ENCODE peak calls at places on chromosomes 13 and 19, in four cellular contexts. One of them, this sample, is unnamed.
A peak's percentile ranks its signal among the peaks of the same experiment; 100 is the strongest.

GRCh38 chr13:45950343-45950995 is 98.9 kb upstream of the SIAH3 start:
- DNase-seq in omental fat pad: no peak
- DNase-seq in C1 segment of cervical spinal cord: peak; percentile 11
- DNase-seq in H54: no peak
- DNase-seq in this sample: no peak

GRCh38 chr19:5680083-5680436 is 256 bp downstream of the MICOS13 start:
- DNase-seq in C1 segment of cervical spinal cord: no peak
- DNase-seq in H54: no peak
- DNase-seq in omental fat pad: no peak
- DNase-seq in this sample: no peak

GRCh38 chr13:99689955-99690354 is 188.7 kb downstream of the TM9SF2 start:
- DNase-seq in C1 segment of cervical spinal cord: no peak
- DNase-seq in H54: no peak
- DNase-seq in omental fat pad: no peak
- DNase-seq in this sample: no peak

GRCh38 chr19:3389876-3390361 is 23.5 kb downstream of the NFIC start:
- DNase-seq in H54: no peak
- DNase-seq in omental fat pad: no peak
- DNase-seq in C1 segment of cervical spinal cord: no peak
- DNase-seq in this sample: no peak

GRCh38 chr13:32632343-32632910 is 46.2 kb downstream of the PDS5B start:
- DNase-seq in H54: no peak
- DNase-seq in C1 segment of cervical spinal cord: no peak
- DNase-seq in omental fat pad: no peak
- DNase-seq in this sample: no peak

GRCh38 chr13:60146491-60146890 is 17.2 kb downstream of the DIAPH3 start:
- DNase-seq in omental fat pad: no peak
- DNase-seq in C1 segment of cervical spinal cord: no peak
- DNase-seq in H54: no peak
- DNase-seq in this sample: no peak

GRCh38 chr19:30665449-30665848 is 293.3 kb downstream of the ZNF536 start:
- DNase-seq in C1 segment of cervical spinal cord: no peak
- DNase-seq in omental fat pad: no peak
- DNase-seq in H54: no peak
- DNase-seq in this sample: no peak

GRCh38 chr19:14555918-14556661 is 15.8 kb downstream of the NDUFB7 start:
- DNase-seq in H54: peak; percentile 68
- DNase-seq in C1 segment of cervical spinal cord: no peak
- DNase-seq in omental fat pad: no peak
- DNase-seq in this sample: no peak

GRCh38 chr13:99353836-99354235 is 46.6 kb upstream of the GPR183 start:
- DNase-seq in H54: no peak
- DNase-seq in C1 segment of cervical spinal cord: no peak
- DNase-seq in omental fat pad: no peak
- DNase-seq in this sample: no peak

GRCh38 chr19:1453525-1454371 is 3.8 kb downstream of the APC2 start:
- DNase-seq in C1 segment of cervical spinal cord: peak; percentile 88
- DNase-seq in H54: peak; percentile 96
- DNase-seq in omental fat pad: no peak
- DNase-seq in this sample: no peak

GRCh38 chr19:11088508-11089253 is 582 bp upstream of the LDLR start:
- DNase-seq in H54: no peak
- DNase-seq in C1 segment of cervical spinal cord: peak; percentile 44
- DNase-seq in omental fat pad: no peak
- DNase-seq in this sample: no peak

GRCh38 chr19:35560677-35561076 is 2.8 kb downstream of the ATP4A start:
- DNase-seq in H54: no peak
- DNase-seq in C1 segment of cervical spinal cord: no peak
- DNase-seq in omental fat pad: no peak
- DNase-seq in this sample: no peak

GRCh38 chr19:56750658-56751057 is 79.1 kb upstream of the ZNF835 start:
- DNase-seq in C1 segment of cervical spinal cord: no peak
- DNase-seq in H54: no peak
- DNase-seq in omental fat pad: no peak
- DNase-seq in this sample: no peak

GRCh38 chr19:43594710-43595604 is 977 bp downstream of the IRGQ start:
- DNase-seq in H54: peak; percentile 71
- DNase-seq in omental fat pad: no peak
- DNase-seq in C1 segment of cervical spinal cord: peak; percentile 18
- DNase-seq in this sample: peak; percentile 88

GRCh38 chr13:98509271-98510155 is 67.4 kb downstream of the STK24 start:
- DNase-seq in omental fat pad: peak; percentile 51
- DNase-seq in C1 segment of cervical spinal cord: no peak
- DNase-seq in H54: peak; percentile 70
- DNase-seq in this sample: peak; percentile 19

GRCh38 chr13:52938065-52938464 is 89.6 kb upstream of the PCDH8 start:
- DNase-seq in C1 segment of cervical spinal cord: no peak
- DNase-seq in H54: no peak
- DNase-seq in omental fat pad: no peak
- DNase-seq in this sample: no peak

GRCh38 chr13:43802511-43802910 is 15.7 kb upstream of the ENOX1 start:
- DNase-seq in H54: no peak
- DNase-seq in omental fat pad: no peak
- DNase-seq in C1 segment of cervical spinal cord: no peak
- DNase-seq in this sample: no peak

GRCh38 chr13:39918837-39919236 is 263.4 kb downstream of the COG6 start:
- DNase-seq in C1 segment of cervical spinal cord: no peak
- DNase-seq in H54: no peak
- DNase-seq in omental fat pad: no peak
- DNase-seq in this sample: no peak

GRCh38 chr13:50543767-50544166 is 299.7 kb downstream of the DLEU7 start:
- DNase-seq in H54: no peak
- DNase-seq in C1 segment of cervical spinal cord: no peak
- DNase-seq in omental fat pad: no peak
- DNase-seq in this sample: no peak

GRCh38 chr13:99218969-99219368 is 18.3 kb downstream of the UBAC2 start:
- DNase-seq in omental fat pad: no peak
- DNase-seq in C1 segment of cervical spinal cord: no peak
- DNase-seq in H54: no peak
- DNase-seq in this sample: peak; percentile 39

GRCh38 chr13:96822900-96823299 is 171.4 kb downstream of the OXGR1 start:
- DNase-seq in omental fat pad: no peak
- DNase-seq in C1 segment of cervical spinal cord: no peak
- DNase-seq in H54: peak; percentile 30
- DNase-seq in this sample: no peak

GRCh38 chr13:112143753-112144615 is 77.0 kb downstream of the SOX1 start:
- DNase-seq in H54: no peak
- DNase-seq in omental fat pad: no peak
- DNase-seq in C1 segment of cervical spinal cord: no peak
- DNase-seq in this sample: no peak

GRCh38 chr19:49552749-49553148 is 24.9 kb downstream of the RCN3 start:
- DNase-seq in C1 segment of cervical spinal cord: no peak
- DNase-seq in H54: no peak
- DNase-seq in omental fat pad: no peak
- DNase-seq in this sample: no peak

GRCh38 chr13:46160474-46161066 is 21.4 kb downstream of the LCP1 start:
- DNase-seq in omental fat pad: no peak
- DNase-seq in C1 segment of cervical spinal cord: no peak
- DNase-seq in H54: peak; percentile 29
- DNase-seq in this sample: peak; percentile 40

GRCh38 chr19:3970313-3970807 is 539 bp downstream of the DAPK3 start:
- DNase-seq in omental fat pad: no peak
- DNase-seq in H54: no peak
- DNase-seq in C1 segment of cervical spinal cord: no peak
- DNase-seq in this sample: no peak

GRCh38 chr19:10502524-10503001 is 593 bp downstream of the KEAP1 start:
- DNase-seq in C1 segment of cervical spinal cord: peak; percentile 84
- DNase-seq in omental fat pad: peak; percentile 83
- DNase-seq in H54: peak; percentile 95
- DNase-seq in this sample: peak; percentile 86

GRCh38 chr13:31110169-31110568 is 51.5 kb downstream of the HSPH1 start:
- DNase-seq in omental fat pad: no peak
- DNase-seq in C1 segment of cervical spinal cord: no peak
- DNase-seq in H54: no peak
- DNase-seq in this sample: no peak

GRCh38 chr19:10654610-10655456 is 687 bp downstream of the ILF3 start:
- DNase-seq in C1 segment of cervical spinal cord: no peak
- DNase-seq in omental fat pad: no peak
- DNase-seq in H54: peak; percentile 65
- DNase-seq in this sample: peak; percentile 67

GRCh38 chr19:1064661-1065605 is 2.0 kb upstream of the ARHGAP45 start:
- DNase-seq in C1 segment of cervical spinal cord: no peak
- DNase-seq in H54: peak; percentile 86
- DNase-seq in omental fat pad: no peak
- DNase-seq in this sample: peak; percentile 86

GRCh38 chr19:33303791-33304759 is 1.7 kb upstream of the CEBPA start:
- DNase-seq in omental fat pad: no peak
- DNase-seq in H54: peak; percentile 13
- DNase-seq in C1 segment of cervical spinal cord: no peak
- DNase-seq in this sample: no peak

GRCh38 chr13:108629353-108629752 is at the start of gene MYO16:
- DNase-seq in omental fat pad: no peak
- DNase-seq in C1 segment of cervical spinal cord: no peak
- DNase-seq in H54: no peak
- DNase-seq in this sample: no peak

GRCh38 chr19:18226956-18227780 is 930 bp upstream of the PDE4C start:
- DNase-seq in omental fat pad: no peak
- DNase-seq in C1 segment of cervical spinal cord: no peak
- DNase-seq in H54: no peak
- DNase-seq in this sample: no peak

GRCh38 chr19:11338164-11338563 is 1.3 kb downstream of the RAB3D start:
- DNase-seq in H54: no peak
- DNase-seq in omental fat pad: no peak
- DNase-seq in C1 segment of cervical spinal cord: no peak
- DNase-seq in this sample: no peak

GRCh38 chr19:48271531-48272151 is 1.8 kb downstream of the ZNF114 start:
- DNase-seq in H54: no peak
- DNase-seq in C1 segment of cervical spinal cord: peak; percentile 25
- DNase-seq in omental fat pad: no peak
- DNase-seq in this sample: no peak

GRCh38 chr19:1311543-1312091 is 25.9 kb downstream of the EFNA2 start:
- DNase-seq in omental fat pad: no peak
- DNase-seq in C1 segment of cervical spinal cord: no peak
- DNase-seq in H54: peak; percentile 71
- DNase-seq in this sample: no peak

GRCh38 chr13:101529419-101529818 is 76.9 kb downstream of the ITGBL1 start:
- DNase-seq in omental fat pad: no peak
- DNase-seq in C1 segment of cervical spinal cord: no peak
- DNase-seq in H54: no peak
- DNase-seq in this sample: no peak

GRCh38 chr13:40666058-40666904 is at the start of gene FOXO1:
- DNase-seq in H54: peak; percentile 94
- DNase-seq in C1 segment of cervical spinal cord: peak; percentile 79
- DNase-seq in omental fat pad: peak; percentile 56
- DNase-seq in this sample: peak; percentile 91

GRCh38 chr13:104779311-104779710 is 1713.1 kb upstream of the SLC10A2 start:
- DNase-seq in C1 segment of cervical spinal cord: no peak
- DNase-seq in H54: no peak
- DNase-seq in omental fat pad: no peak
- DNase-seq in this sample: no peak